ENCODE peak calls at places on chromosomes 2 and 18, in nine cellular contexts. X is colonic mucosa; B is tibial nerve; J is vagina; K is right atrium auricular region; V is CD8-positive, alpha-beta T cell; I is neural progenitor cell; D is transverse colon; W is body of pancreas. N is an unnamed sample. For H3K4me1, the result is how much of the 10 kb centered on the place peaks cover.

GRCh38 chr2:128319773-128320608 is 1.3 kb upstream of the HS6ST1 start:
- DNase-seq in X (no peak), B (no peak), J (peak), K (peak), V (no peak), I (no peak), D (no peak), W (no peak), N (peak)

GRCh38 chr2:62045017-62045543 is 139.6 kb downstream of the COMMD1 start:
- DNase-seq in X (peak), B (no peak), J (no peak), K (no peak), V (no peak), I (no peak), D (peak), W (no peak), N (no peak)

GRCh38 chr18:73948497-73948896 is 199.1 kb downstream of the FBXO15 start:
- DNase-seq in X (no peak), B (no peak), J (no peak), K (no peak), V (no peak), I (no peak), D (no peak), W (no peak), N (no peak)

GRCh38 chr18:13579874-13580273 is 146.5 kb downstream of the FAM210A start:
- DNase-seq in X (no peak), B (no peak), J (no peak), K (peak), V (no peak), I (no peak), D (no peak), W (no peak), N (no peak)

GRCh38 chr2:15155959-15156574 is 405.1 kb downstream of the NBAS start:
- DNase-seq in X (no peak), B (no peak), J (no peak), K (no peak), V (no peak), I (peak), D (no peak), W (no peak), N (no peak)

GRCh38 chr18:68662779-68663178 is 52.1 kb downstream of the TMX3 start:
- DNase-seq in X (no peak), B (no peak), J (no peak), K (no peak), V (no peak), I (no peak), D (no peak), W (no peak), N (no peak)

GRCh38 chr18:21362921-21363320 is 120.9 kb downstream of the GREB1L start:
- DNase-seq in X (no peak), B (no peak), J (no peak), K (no peak), V (no peak), I (no peak), D (no peak), W (no peak), N (no peak)

GRCh38 chr2:149200109-149200520 is 130.3 kb upstream of the LYPD6 start:
- DNase-seq in X (no peak), B (no peak), J (no peak), K (no peak), V (no peak), I (no peak), D (no peak), W (peak), N (no peak)

GRCh38 chr2:72008608-72009007 is 139.1 kb downstream of the CYP26B1 start:
- DNase-seq in X (peak), B (no peak), J (no peak), K (peak), V (no peak), I (no peak), D (no peak), W (no peak), N (no peak)

GRCh38 chr2:39918886-39919285 is 139.8 kb upstream of the THUMPD2 start:
- DNase-seq in X (no peak), B (no peak), J (no peak), K (no peak), V (no peak), I (no peak), D (no peak), W (no peak), N (no peak)

GRCh38 chr18:51330739-51331138 is 133.3 kb upstream of the MEX3C start:
- DNase-seq in X (no peak), B (no peak), J (no peak), K (no peak), V (no peak), I (no peak), D (no peak), W (no peak), N (no peak)

GRCh38 chr2:51290725-51291124 is 258.8 kb upstream of the NRXN1 start:
- DNase-seq in X (no peak), B (no peak), J (no peak), K (no peak), V (no peak), I (no peak), D (no peak), W (no peak), N (no peak)

GRCh38 chr2:126857502-126857901 is 41.2 kb upstream of the TEX51 start:
- DNase-seq in X (no peak), B (no peak), J (no peak), K (no peak), V (no peak), I (no peak), D (no peak), W (no peak), N (no peak)

GRCh38 chr2:86372641-86373502 is 35.4 kb upstream of the REEP1 start:
- DNase-seq in X (peak), B (no peak), J (no peak), K (no peak), V (no peak), I (peak), D (peak), W (peak), N (no peak)

GRCh38 chr2:11646530-11646929 is 23.5 kb downstream of the NTSR2 start:
- DNase-seq in X (no peak), B (no peak), J (no peak), K (no peak), V (no peak), I (no peak), D (no peak), W (no peak), N (no peak)

GRCh38 chr2:74533464-74533863 is 3.7 kb downstream of the HTRA2 start:
- DNase-seq in X (no peak), B (no peak), J (no peak), K (no peak), V (no peak), I (no peak), D (no peak), W (no peak), N (no peak)

GRCh38 chr2:85998071-85998991 is 107.4 kb downstream of the POLR1A start:
- DNase-seq in X (no peak), B (peak), J (no peak), K (peak), V (no peak), I (peak), D (peak), W (no peak), N (peak)

GRCh38 chr2:114400890-114401289 is 41.6 kb upstream of the DPP10 start:
- DNase-seq in X (no peak), B (no peak), J (no peak), K (no peak), V (no peak), I (no peak), D (no peak), W (no peak), N (no peak)

GRCh38 chr2:235956281-235956970 is 211.8 kb downstream of the GBX2 start:
- DNase-seq in X (no peak), B (no peak), J (no peak), K (no peak), V (no peak), I (no peak), D (no peak), W (no peak), N (no peak)

GRCh38 chr2:128249555-128249954 is 69.1 kb downstream of the HS6ST1 start:
- DNase-seq in X (no peak), B (no peak), J (no peak), K (peak), V (no peak), I (no peak), D (no peak), W (no peak), N (no peak)

GRCh38 chr2:25246558-25247290 is 78.3 kb upstream of the POMC start:
- DNase-seq in X (no peak), B (no peak), J (no peak), K (no peak), V (no peak), I (no peak), D (no peak), W (no peak), N (no peak)

GRCh38 chr18:10090668-10091067 is 176.9 kb downstream of the VAPA start:
- DNase-seq in X (no peak), B (no peak), J (no peak), K (no peak), V (no peak), I (no peak), D (no peak), W (no peak), N (no peak)

GRCh38 chr2:215736653-215737290 is 276.6 kb downstream of the MREG start:
- DNase-seq in X (no peak), B (no peak), J (no peak), K (no peak), V (no peak), I (peak), D (no peak), W (no peak), N (no peak)

GRCh38 chr2:130807659-130808385 is 28.9 kb upstream of the ARHGEF4 start:
- DNase-seq in X (peak), B (no peak), J (no peak), K (no peak), V (no peak), I (no peak), D (peak), W (no peak), N (no peak)

GRCh38 chr18:73549236-73549635 is 598.4 kb downstream of the FBXO15 start:
- DNase-seq in X (no peak), B (no peak), J (no peak), K (no peak), V (no peak), I (no peak), D (no peak), W (no peak), N (no peak)

GRCh38 chr2:237704476-237705224 is 77.3 kb downstream of the LRRFIP1 start:
- DNase-seq in X (no peak), B (no peak), J (no peak), K (no peak), V (no peak), I (no peak), D (no peak), W (no peak), N (peak)

GRCh38 chr2:234451852-234452625 is 44.8 kb downstream of the ARL4C start:
- DNase-seq in X (no peak), B (no peak), J (no peak), K (no peak), V (no peak), I (no peak), D (no peak), W (no peak), N (no peak)

GRCh38 chr2:176269319-176270099 is at the start of gene MTX2:
- DNase-seq in X (peak), B (peak), J (no peak), K (no peak), V (peak), I (peak), D (peak), W (peak), N (peak)

GRCh38 chr2:88090446-88091283 is 23.0 kb downstream of the SMYD1 start:
- DNase-seq in X (no peak), B (no peak), J (no peak), K (no peak), V (no peak), I (no peak), D (no peak), W (no peak), N (no peak)

GRCh38 chr2:19676770-19677169 is 225.0 kb downstream of the TTC32 start:
- DNase-seq in X (no peak), B (no peak), J (no peak), K (no peak), V (no peak), I (peak), D (no peak), W (no peak), N (no peak)

GRCh38 chr2:96528680-96529375 is 7.7 kb upstream of the ARID5A start:
- DNase-seq in X (no peak), B (no peak), J (no peak), K (no peak), V (no peak), I (no peak), D (no peak), W (no peak), N (peak)

GRCh38 chr2:114127372-114127771 is 237.5 kb downstream of the ACTR3 start:
- DNase-seq in X (no peak), B (no peak), J (no peak), K (no peak), V (no peak), I (no peak), D (no peak), W (no peak), N (no peak)

GRCh38 chr2:108454440-108454839 is 5.4 kb downstream of the GCC2 start:
- DNase-seq in X (no peak), B (no peak), J (no peak), K (no peak), V (no peak), I (no peak), D (no peak), W (no peak), N (no peak)

GRCh38 chr2:238576674-238577073 is 149.9 kb downstream of the ASB1 start:
- DNase-seq in X (no peak), B (no peak), J (no peak), K (no peak), V (no peak), I (no peak), D (no peak), W (no peak), N (no peak)

GRCh38 chr18:59075923-59076322 is 63.8 kb upstream of the SEC11C start:
- DNase-seq in X (no peak), B (no peak), J (no peak), K (no peak), V (no peak), I (no peak), D (no peak), W (no peak), N (no peak)

GRCh38 chr2:218284106-218284811 is 8.0 kb downstream of the TMBIM1 start:
- DNase-seq in X (no peak), B (no peak), J (no peak), K (no peak), V (no peak), I (no peak), D (peak), W (peak), N (no peak)

GRCh38 chr2:116489944-116490343 is 1324.5 kb upstream of the DDX18 start:
- DNase-seq in X (no peak), B (no peak), J (no peak), K (no peak), V (no peak), I (no peak), D (no peak), W (no peak), N (no peak)

GRCh38 chr2:317501-318424 is 29.9 kb upstream of the ALKAL2 start:
- DNase-seq in X (no peak), B (no peak), J (no peak), K (no peak), V (no peak), I (peak), D (no peak), W (no peak), N (no peak)

DNA sequence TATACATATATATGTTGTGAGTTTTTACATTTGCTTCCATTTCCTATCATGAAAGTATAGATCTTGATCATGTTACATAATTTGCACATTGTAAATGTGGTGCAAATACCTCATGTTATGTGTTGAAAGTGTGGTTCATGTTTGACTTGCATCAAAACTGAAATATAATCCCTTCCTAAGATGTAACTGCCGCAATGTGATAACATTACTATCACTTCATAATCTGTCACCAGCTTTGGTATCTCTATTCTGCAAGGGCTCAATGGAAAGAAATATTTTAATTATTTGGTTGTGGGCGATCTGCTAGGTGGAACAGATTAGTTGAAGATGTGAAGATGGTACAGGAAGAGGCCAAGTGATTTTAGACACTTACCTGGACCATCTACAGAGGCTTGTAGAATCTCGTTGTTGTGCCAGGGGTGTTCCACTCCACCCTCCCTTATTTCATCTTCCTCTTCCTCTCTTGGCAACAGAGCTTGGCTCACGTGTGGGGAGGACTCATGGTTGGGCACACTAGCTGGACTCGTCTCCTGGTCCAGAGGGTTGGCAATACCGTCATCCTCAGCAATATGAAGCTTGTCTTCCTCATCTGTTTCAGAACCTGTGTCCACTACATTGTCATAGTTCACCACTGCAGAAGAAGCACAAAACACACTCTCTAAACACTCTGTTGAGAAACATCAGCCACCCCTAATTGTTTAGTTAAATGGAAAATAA is 90.4 kb downstream of the ZEB2 start:
- DNase-seq in X (no peak), B (no peak), J (no peak), K (no peak), V (no peak), I (no peak), D (no peak), W (no peak), N (no peak)
- H3K4me1 ChIP-seq in X (under half), B (under half), J (under half), K (under half), V (under half), I (under half), D (under half), W (under half), N (under half)

DNA sequence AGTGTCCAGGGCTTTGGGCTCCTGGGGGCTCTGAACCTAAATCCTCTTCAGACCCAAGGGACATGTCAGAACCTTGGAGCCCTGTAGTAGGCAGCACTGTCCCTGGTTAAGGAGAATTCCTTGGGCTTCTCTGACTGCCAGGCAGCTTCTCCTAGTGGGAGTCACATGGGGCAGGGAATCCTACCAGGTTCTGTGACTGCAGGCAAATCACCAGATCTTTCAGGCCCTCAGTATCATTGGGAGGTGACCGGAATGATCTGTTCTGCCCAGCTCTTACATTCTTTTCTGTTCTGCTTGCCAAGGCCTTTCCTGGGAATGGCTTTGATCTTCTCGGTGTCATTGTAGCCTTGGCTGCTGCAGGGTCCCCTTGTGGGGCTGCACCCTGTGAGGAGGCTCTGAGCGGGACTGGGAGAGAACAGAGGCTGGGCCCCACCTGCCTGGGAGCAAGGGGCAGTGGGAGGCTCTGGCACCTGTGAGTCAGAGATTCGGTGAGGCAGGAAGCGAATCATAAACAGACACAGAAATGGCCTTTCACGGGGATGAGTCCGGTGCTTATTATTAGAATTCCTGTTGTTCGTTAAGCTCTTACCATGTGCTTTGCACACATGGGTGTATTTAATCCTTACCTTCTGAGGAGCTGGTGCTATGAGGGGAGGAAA is 14.1 kb downstream of the CEP68 start:
- DNase-seq in X (peak), B (no peak), J (no peak), K (no peak), V (no peak), I (no peak), D (peak), W (no peak), N (no peak)
- TF ChIP-seq CTCF in X (no peak), B (peak), J (no peak), K (peak), V (no peak), I (no peak), D (peak), W (no peak), N (peak)

DNA sequence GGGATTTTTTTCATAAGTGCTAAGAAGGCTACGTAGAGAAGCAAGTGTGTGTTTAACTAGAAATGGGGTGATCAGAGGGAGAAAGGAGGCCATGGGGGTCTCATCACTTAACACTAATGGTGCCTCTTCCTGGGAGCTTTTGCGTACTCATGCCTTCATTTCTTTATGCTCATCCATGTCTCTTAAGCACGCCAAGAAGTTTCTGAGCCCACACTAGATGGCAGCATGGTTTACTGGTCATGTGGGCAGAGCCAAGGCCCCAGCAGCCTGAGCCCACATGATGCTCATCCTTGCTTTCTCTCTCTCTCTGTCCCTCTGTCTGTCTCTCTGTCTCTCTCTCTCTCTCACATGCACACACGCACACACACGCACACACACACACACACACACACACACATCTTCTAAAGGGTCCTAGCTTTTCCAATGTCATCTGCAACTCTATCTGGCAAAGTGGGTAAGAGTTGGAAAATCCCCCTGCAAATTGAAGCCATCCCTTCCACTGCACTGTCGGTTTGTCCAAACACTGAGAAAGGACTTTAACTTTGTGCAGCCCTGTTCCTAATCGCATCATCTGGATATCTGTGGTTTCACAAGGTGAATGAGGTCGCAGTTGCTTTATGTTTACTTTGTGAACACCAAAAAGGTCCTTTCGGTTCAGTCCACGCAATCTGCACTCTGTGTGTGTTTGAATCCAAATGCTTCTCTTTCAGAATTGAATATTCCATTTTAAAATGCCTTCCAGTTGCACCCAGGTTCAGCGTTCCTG is 137.2 kb upstream of the CCDC68 start:
- DNase-seq in X (peak), B (peak), J (no peak), K (no peak), V (no peak), I (peak), D (peak), W (peak), N (no peak)
- H3K4me1 ChIP-seq in X (under half), B (under half), J (under half), K (under half), V (under half), I (under half), D (under half), W (under half), N (under half)

GRCh38 chr2:173952267-173953046 is 12.7 kb downstream of the SP3 start:
- DNase-seq in X (no peak), B (no peak), J (no peak), K (no peak), V (no peak), I (no peak), D (no peak), W (no peak), N (no peak)
- TF ChIP-seq CTCF in X (no peak), B (no peak), J (no peak), K (no peak), V (no peak), I (no peak), D (no peak), W (no peak), N (no peak)

N was measured in ascending aorta.